ENCODE peak calls at places on chromosomes 12 and 14, in ten cellular contexts. N, V, O, D, Z, Q, T, L, B and A are unnamed samples. For H3K9me3, the result is how much of the 10 kb centered on the place peaks cover.

GRCh38 chr14:76653875-76654572 is 107.2 kb upstream of the VASH1 start:
- DNase-seq in N (no peak), B (no peak), V (no peak), L (no peak), Q (no peak), D (no peak), O (no peak), Z (no peak), T (no peak), A (no peak)

GRCh38 chr14:25400607-25401206 is 350.8 kb upstream of the STXBP6 start:
- DNase-seq in V (no peak), L (no peak), Q (peak), B (no peak), T (peak), D (no peak), N (no peak), Z (peak), O (peak), A (peak)

GRCh38 chr12:57522887-57523705 is 472 bp downstream of the MBD6 start:
- DNase-seq in Q (no peak), L (no peak), N (no peak), D (peak), Z (peak), B (peak), V (peak), T (peak), O (peak), A (no peak)

GRCh38 chr14:97061198-97061597 is 264.0 kb downstream of the VRK1 start:
- DNase-seq in N (no peak), Q (no peak), B (no peak), V (no peak), Z (no peak), T (no peak), D (peak), O (peak), L (no peak), A (no peak)

GRCh38 chr14:99793213-99794155 is at the start of gene EML1:
- DNase-seq in N (peak), Q (no peak), O (peak), L (peak), D (peak), T (peak), B (peak), V (peak), Z (peak), A (no peak)

GRCh38 chr12:76012656-76013055 is 18.9 kb downstream of the PHLDA1 start:
- DNase-seq in Z (no peak), O (no peak), T (no peak), V (no peak), B (no peak), Q (no peak), N (no peak), D (no peak), L (no peak), A (no peak)

GRCh38 chr14:91352101-91352500 is 65.5 kb downstream of the CCDC88C start:
- DNase-seq in N (no peak), L (no peak), Q (no peak), B (peak), O (no peak), V (no peak), T (no peak), D (no peak), Z (no peak), A (no peak)

GRCh38 chr14:23620177-23620702 is 15.9 kb upstream of the DHRS2 start:
- DNase-seq in L (no peak), N (no peak), O (no peak), Q (no peak), V (no peak), T (no peak), Z (no peak), B (no peak), D (no peak), A (no peak)

GRCh38 chr12:120536064-120536791 is 2.1 kb downstream of the RNF10 start:
- DNase-seq in L (no peak), O (peak), V (no peak), N (no peak), B (peak), T (no peak), Q (no peak), D (no peak), Z (no peak), A (no peak)

GRCh38 chr14:52251724-52252123 is 15.8 kb upstream of the PTGDR start:
- DNase-seq in V (no peak), L (no peak), N (no peak), B (no peak), Z (no peak), Q (no peak), D (no peak), O (no peak), T (no peak), A (no peak)

GRCh38 chr14:36502558-36503508 is 17.2 kb downstream of the NKX2-1 start:
- DNase-seq in B (no peak), V (no peak), T (no peak), Z (no peak), N (no peak), O (no peak), L (no peak), Q (no peak), D (no peak), A (no peak)

GRCh38 chr14:34766611-34767010 is 52.2 kb upstream of the CFL2 start:
- DNase-seq in N (no peak), B (no peak), D (no peak), Z (no peak), O (no peak), Q (no peak), T (no peak), V (no peak), L (no peak), A (no peak)

GRCh38 chr12:52216807-52217206 is 16.2 kb upstream of the KRT7 start:
- DNase-seq in T (peak), B (peak), V (no peak), O (no peak), Z (no peak), N (no peak), L (no peak), Q (no peak), D (peak), A (no peak)

GRCh38 chr12:121009744-121010143 is 6.5 kb downstream of the C12orf43 start:
- DNase-seq in L (no peak), O (peak), B (no peak), Q (no peak), V (peak), D (no peak), T (no peak), N (peak), Z (no peak), A (no peak)

GRCh38 chr14:105478624-105479305 is 4.1 kb downstream of the CRIP2 start:
- DNase-seq in T (no peak), V (no peak), D (peak), B (no peak), Z (no peak), Q (no peak), N (no peak), L (no peak), O (no peak), A (no peak)

GRCh38 chr12:53624956-53625355 is 1.2 kb downstream of the ATF7 start:
- DNase-seq in L (no peak), B (no peak), O (no peak), Z (no peak), T (no peak), V (no peak), N (no peak), D (no peak), Q (no peak), A (no peak)

GRCh38 chr12:6494351-6494743 is 445 bp downstream of the NCAPD2 start:
- DNase-seq in Q (no peak), V (no peak), L (no peak), T (no peak), D (no peak), N (no peak), B (no peak), Z (no peak), O (no peak), A (no peak)

GRCh38 chr12:70197362-70197744 is 45.9 kb upstream of the CNOT2 start:
- DNase-seq in V (no peak), O (no peak), Q (no peak), Z (no peak), N (no peak), T (no peak), L (no peak), D (no peak), B (no peak), A (peak)

GRCh38 chr12:124699878-124700277 is 132.5 kb upstream of the NCOR2 start:
- DNase-seq in O (no peak), Z (no peak), L (no peak), V (no peak), B (no peak), D (no peak), Q (no peak), N (no peak), T (no peak), A (no peak)

GRCh38 chr14:54338696-54339317 is 58.0 kb upstream of the CDKN3 start:
- DNase-seq in Z (no peak), Q (no peak), L (no peak), O (no peak), B (no peak), T (no peak), V (no peak), N (peak), D (no peak), A (no peak)

GRCh38 chr14:92861856-92862807 is 60.8 kb upstream of the CHGA start:
- DNase-seq in Q (no peak), B (no peak), N (no peak), T (no peak), Z (no peak), D (no peak), L (no peak), O (no peak), V (no peak), A (no peak)

GRCh38 chr12:40222247-40222646 is 2.5 kb upstream of the LRRK2 start:
- DNase-seq in T (no peak), Z (no peak), L (no peak), V (no peak), O (no peak), N (no peak), D (no peak), Q (no peak), B (no peak), A (no peak)

GRCh38 chr14:55077155-55077554 is 25.7 kb downstream of the MAPK1IP1L start:
- DNase-seq in Q (no peak), D (no peak), Z (peak), N (peak), O (peak), L (no peak), B (no peak), V (no peak), T (no peak), A (no peak)

GRCh38 chr14:21712039-21712438 is 38.4 kb upstream of the OR4E1 start:
- DNase-seq in Q (no peak), L (no peak), V (no peak), T (no peak), Z (no peak), B (no peak), D (no peak), O (no peak), N (no peak), A (no peak)

GRCh38 chr14:51118993-51119392 is 24.1 kb upstream of the TRIM9 start:
- DNase-seq in T (no peak), D (no peak), Q (no peak), V (no peak), B (no peak), L (no peak), Z (no peak), N (no peak), O (no peak), A (no peak)

GRCh38 chr14:72904840-72905561 is 11.1 kb upstream of the DPF3 start:
- DNase-seq in O (peak), D (peak), Q (peak), L (no peak), N (peak), Z (peak), T (no peak), V (peak), B (peak), A (no peak)

GRCh38 chr12:98645572-98646067 is 530 bp downstream of the APAF1 start:
- DNase-seq in V (no peak), D (no peak), Z (no peak), T (no peak), O (peak), Q (no peak), N (no peak), B (peak), L (no peak), A (no peak)

GRCh38 chr14:21521526-21521925 is 4.6 kb downstream of the SALL2 start:
- DNase-seq in Q (no peak), L (no peak), D (no peak), V (no peak), N (no peak), T (no peak), O (no peak), Z (no peak), B (no peak), A (no peak)

GRCh38 chr12:15540025-15540424 is 217.7 kb downstream of the PTPRO start:
- DNase-seq in B (no peak), Z (no peak), V (no peak), Q (no peak), T (no peak), N (no peak), L (no peak), O (no peak), D (no peak), A (no peak)

GRCh38 chr14:30020687-30021086 is 93.0 kb upstream of the PRKD1 start:
- DNase-seq in D (no peak), O (no peak), N (no peak), B (no peak), Z (no peak), V (no peak), T (no peak), L (no peak), Q (no peak), A (no peak)
- H3K9me3 ChIP-seq in D (under half), O (under half), N (under half), B (under half), Z (under half), V (under half), T (under half), L (under half), Q (under half), A (under half)

GRCh38 chr12:5428332-5429221 is 3.3 kb upstream of the NTF3 start:
- DNase-seq in Z (peak), T (no peak), L (no peak), D (no peak), Q (no peak), B (no peak), N (no peak), V (no peak), O (no peak), A (no peak)

GRCh38 chr12:5430639-5431603 is 987 bp upstream of the NTF3 start:
- DNase-seq in N (no peak), O (no peak), Q (no peak), Z (no peak), V (no peak), B (no peak), L (no peak), T (no peak), D (peak), A (no peak)

GRCh38 chr12:5432011-5432400 is at the start of gene NTF3:
- DNase-seq in T (no peak), Z (peak), Q (no peak), O (no peak), L (no peak), B (no peak), N (no peak), D (peak), V (peak), A (no peak)

GRCh38 chr12:5433081-5433839 is 1.4 kb downstream of the NTF3 start:
- DNase-seq in V (peak), Q (no peak), Z (no peak), L (no peak), T (no peak), D (peak), O (no peak), B (no peak), N (no peak), A (no peak)

GRCh38 chr12:5429741-5430557 is 2.0 kb upstream of the NTF3 start:
- DNase-seq in N (no peak), T (no peak), V (no peak), Z (peak), O (no peak), L (no peak), B (no peak), Q (no peak), D (no peak), A (no peak)
- H3K27ac ChIP-seq in N (no peak), T (no peak), V (no peak), Z (no peak), O (no peak), L (no peak), B (no peak), Q (no peak), D (peak), A (no peak)

GRCh38 chr12:78035913-78036658 is 205.4 kb downstream of the NAV3 start:
- DNase-seq in Q (no peak), D (no peak), Z (no peak), N (no peak), O (no peak), B (no peak), L (no peak), T (no peak), V (no peak), A (no peak)
- H3K9me3 ChIP-seq in Q (under half), D (under half), Z (under half), N (under half), O (under half), B (under half), L (under half), T (under half), V (under half), A (under half)

GRCh38 chr12:563899-564298 is 99.3 kb downstream of the NINJ2 start:
- DNase-seq in L (no peak), N (no peak), Z (no peak), B (no peak), D (no peak), T (no peak), Q (no peak), V (no peak), O (no peak), A (no peak)

GRCh38 chr12:563250-563781 is 99.9 kb downstream of the NINJ2 start:
- DNase-seq in V (no peak), B (no peak), L (no peak), Z (no peak), O (no peak), Q (no peak), D (no peak), T (no peak), N (no peak), A (peak)

GRCh38 chr12:562634-563033 is 100.6 kb downstream of the NINJ2 start:
- DNase-seq in D (no peak), B (no peak), Q (no peak), Z (no peak), T (no peak), N (no peak), V (no peak), O (no peak), L (no peak), A (no peak)

GRCh38 chr12:565161-565560 is 98.1 kb downstream of the NINJ2 start:
- DNase-seq in B (no peak), D (no peak), T (no peak), N (no peak), O (no peak), L (no peak), V (no peak), Z (no peak), Q (no peak), A (no peak)

GRCh38 chr12:565589-566105 is 97.6 kb downstream of the NINJ2 start:
- DNase-seq in T (no peak), D (no peak), V (no peak), L (no peak), N (no peak), Z (no peak), B (no peak), Q (no peak), O (no peak), A (no peak)
- H3K27ac ChIP-seq in T (no peak), D (no peak), V (no peak), L (no peak), N (no peak), Z (no peak), B (no peak), Q (no peak), O (no peak), A (no peak)

GRCh38 chr12:132899033-132899432 is 11.6 kb upstream of the CHFR start:
- DNase-seq in V (no peak), Z (no peak), Q (no peak), B (no peak), N (no peak), D (no peak), O (no peak), L (no peak), T (no peak), A (no peak)
- H3K9me3 ChIP-seq in V (under half), Z (under half), Q (under half), B (under half), N (under half), D (under half), O (under half), L (under half), T (under half), A (under half)

DNA sequence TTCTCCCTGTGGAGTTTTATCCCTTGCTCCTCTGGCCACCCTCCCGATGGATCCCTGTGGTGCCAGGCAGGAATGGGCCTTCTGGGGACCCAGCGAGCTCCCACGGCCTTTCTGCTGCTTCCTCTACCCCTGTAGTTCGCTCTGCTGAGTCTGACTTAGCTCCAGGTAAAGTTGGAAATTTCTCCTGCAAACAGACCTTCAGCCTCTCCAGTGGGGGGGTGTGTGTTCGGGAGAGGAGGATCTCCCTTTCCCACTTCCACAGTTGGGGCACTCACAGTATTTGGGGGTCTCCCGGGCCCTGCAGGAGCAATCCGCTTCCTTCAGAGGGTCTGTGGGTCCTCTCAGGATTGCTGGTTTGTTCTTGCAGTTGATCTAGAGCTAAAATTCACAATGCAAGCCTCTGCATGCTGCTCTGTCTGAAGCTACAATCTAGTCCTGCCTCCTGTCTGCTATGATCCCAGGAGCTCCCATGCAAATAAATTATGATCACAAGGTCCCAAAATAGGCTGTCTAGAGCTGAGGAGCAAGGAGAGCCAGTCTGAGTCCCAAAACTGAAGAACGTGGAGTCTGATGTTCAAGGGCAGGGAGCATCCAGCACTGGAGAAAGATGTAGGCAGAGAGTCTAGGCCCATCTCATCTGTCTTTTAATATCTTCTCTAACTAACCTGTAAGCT is 18.3 kb downstream of the MTRFR start:
- DNase-seq in T (no peak), Q (no peak), D (no peak), N (no peak), L (no peak), Z (no peak), O (no peak), V (no peak), B (no peak), A (no peak)
- H3K27ac ChIP-seq in T (no peak), Q (peak), D (no peak), N (peak), L (peak), Z (no peak), O (peak), V (no peak), B (no peak), A (peak)

GRCh38 chr12:126033746-126034145 is 968.5 kb downstream of the AACS start:
- DNase-seq in O (peak), Z (no peak), N (no peak), V (no peak), B (no peak), L (no peak), T (no peak), D (no peak), Q (no peak), A (no peak)
- H3K9me3 ChIP-seq in O (under half), Z (under half), N (under half), V (under half), B (under half), L (under half), T (under half), D (under half), Q (under half), A (under half)